ENCODE peak calls at places on chromosomes 4 and X, in four cellular contexts. R, D, Z and M are unnamed samples.

GRCh38 chr4:155759372-155760252 is 791 bp downstream of the GUCY1B1 start:
- DNase-seq in D (peak), R (no peak), Z (no peak), M (peak)

GRCh38 chrX:122421434-122422121 is 762.5 kb upstream of the GRIA3 start:
- DNase-seq in Z (no peak), R (no peak), D (peak), M (no peak)

GRCh38 chrX:10620121-10620699 is at the start of gene MID1:
- DNase-seq in Z (peak), R (peak), D (peak), M (peak)

GRCh38 chrX:150926791-150927190 is 28.3 kb upstream of the CD99L2 start:
- DNase-seq in D (no peak), Z (no peak), R (no peak), M (no peak)

GRCh38 chrX:20594985-20595384 is 328.3 kb upstream of the RPS6KA3 start:
- DNase-seq in D (peak), R (no peak), Z (no peak), M (no peak)

GRCh38 chr4:183011213-183011907 is 87.7 kb upstream of the WWC2 start:
- DNase-seq in Z (no peak), R (no peak), D (no peak), M (no peak)

GRCh38 chr4:112633477-112634235 is 3.1 kb downstream of the ZGRF1 start:
- DNase-seq in R (no peak), D (peak), Z (no peak), M (no peak)

GRCh38 chrX:107978707-107979307 is 3.4 kb downstream of the TEX13B start:
- DNase-seq in D (peak), R (no peak), Z (no peak), M (no peak)

GRCh38 chr4:114364857-114365256 is 233.8 kb upstream of the UGT8 start:
- DNase-seq in R (no peak), Z (no peak), D (no peak), M (no peak)

GRCh38 chr4:38189445-38189844 is 229.2 kb downstream of the PTTG2 start:
- DNase-seq in D (no peak), Z (no peak), R (no peak), M (no peak)

GRCh38 chrX:11309220-11309619 is 16.0 kb downstream of the AMELX start:
- DNase-seq in R (no peak), Z (no peak), D (peak), M (no peak)

GRCh38 chr4:67201334-67201733 is 344.0 kb downstream of the CENPC start:
- DNase-seq in R (no peak), Z (no peak), D (no peak), M (no peak)

GRCh38 chr4:110516106-110516922 is 40.4 kb downstream of the ENPEP start:
- DNase-seq in D (peak), R (peak), Z (peak), M (peak)

GRCh38 chrX:19721726-19722370 is 165.6 kb downstream of the SH3KBP1 start:
- DNase-seq in R (peak), D (no peak), Z (no peak), M (no peak)

GRCh38 chrX:25344191-25344936 is 328.6 kb upstream of the ARX start:
- DNase-seq in D (peak), Z (no peak), R (no peak), M (no peak)

GRCh38 chr4:1058997-1059665 is 47.7 kb downstream of the FGFRL1 start:
- DNase-seq in Z (no peak), R (no peak), D (no peak), M (peak)

GRCh38 chrX:43703211-43703791 is 47.2 kb downstream of the MAOA start:
- DNase-seq in D (no peak), R (no peak), Z (no peak), M (no peak)

GRCh38 chr4:10130190-10130888 is 13.7 kb upstream of the WDR1 start:
- DNase-seq in R (no peak), Z (no peak), D (no peak), M (no peak)

GRCh38 chr4:176939445-176939844 is 146.7 kb upstream of the VEGFC start:
- DNase-seq in R (no peak), Z (no peak), D (no peak), M (no peak)

GRCh38 chrX:24148118-24148517 is 1.4 kb upstream of the ZFX start:
- DNase-seq in Z (no peak), R (no peak), D (no peak), M (no peak)

GRCh38 chrX:71992711-71993110 is 82.1 kb downstream of the NHSL2 start:
- DNase-seq in R (no peak), D (no peak), Z (no peak), M (no peak)

DNA sequence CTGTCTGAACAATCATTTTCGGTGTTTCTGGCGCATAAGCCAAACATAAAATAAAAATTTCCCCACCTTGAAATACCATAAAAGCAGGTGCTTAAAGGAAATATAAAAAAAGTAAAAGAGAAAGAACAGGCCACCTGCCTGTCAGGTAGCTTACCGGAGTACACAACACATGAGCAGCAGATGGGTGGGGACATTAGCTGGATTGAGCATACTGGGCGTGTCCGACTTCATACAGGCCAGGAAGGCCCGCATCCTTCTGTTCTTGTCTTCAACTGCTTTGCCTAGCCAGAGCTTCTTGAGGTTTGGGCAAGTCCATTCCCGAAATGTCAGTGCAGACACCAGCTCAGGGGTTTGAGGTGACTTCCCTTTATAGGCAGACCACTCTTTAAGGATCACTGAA is 66.7 kb downstream of the FAM120C start:
- DNase-seq in D (no peak), Z (no peak), R (no peak), M (no peak)
- H3K27ac ChIP-seq in D (no peak), Z (no peak), R (no peak), M (no peak)

GRCh38 chrX:8033175-8033574 is 106.0 kb upstream of the PNPLA4 start:
- DNase-seq in D (no peak), R (no peak), Z (no peak), M (no peak)

GRCh38 chrX:8037593-8038348 is 110.6 kb upstream of the PNPLA4 start:
- DNase-seq in D (no peak), Z (no peak), R (no peak), M (no peak)

GRCh38 chrX:8042304-8042703 is 115.1 kb upstream of the PNPLA4 start:
- DNase-seq in R (no peak), D (peak), Z (no peak), M (no peak)

GRCh38 chrX:8034058-8034457 is 106.8 kb upstream of the PNPLA4 start:
- DNase-seq in R (no peak), D (peak), Z (no peak), M (no peak)

GRCh38 chrX:8036914-8037313 is 109.7 kb upstream of the PNPLA4 start:
- DNase-seq in R (no peak), Z (no peak), D (no peak), M (no peak)
- H3K27ac ChIP-seq in R (no peak), Z (no peak), D (no peak), M (no peak)

GRCh38 chr4:118683513-118683912 is 1.7 kb upstream of the METTL14 start:
- DNase-seq in R (no peak), D (no peak), Z (no peak), M (no peak)

GRCh38 chr4:118680808-118681207 is 4.4 kb upstream of the METTL14 start:
- DNase-seq in R (no peak), Z (no peak), D (no peak), M (no peak)

GRCh38 chr4:118682928-118683327 is 2.3 kb upstream of the METTL14 start:
- DNase-seq in Z (no peak), R (no peak), D (peak), M (no peak)

DNA sequence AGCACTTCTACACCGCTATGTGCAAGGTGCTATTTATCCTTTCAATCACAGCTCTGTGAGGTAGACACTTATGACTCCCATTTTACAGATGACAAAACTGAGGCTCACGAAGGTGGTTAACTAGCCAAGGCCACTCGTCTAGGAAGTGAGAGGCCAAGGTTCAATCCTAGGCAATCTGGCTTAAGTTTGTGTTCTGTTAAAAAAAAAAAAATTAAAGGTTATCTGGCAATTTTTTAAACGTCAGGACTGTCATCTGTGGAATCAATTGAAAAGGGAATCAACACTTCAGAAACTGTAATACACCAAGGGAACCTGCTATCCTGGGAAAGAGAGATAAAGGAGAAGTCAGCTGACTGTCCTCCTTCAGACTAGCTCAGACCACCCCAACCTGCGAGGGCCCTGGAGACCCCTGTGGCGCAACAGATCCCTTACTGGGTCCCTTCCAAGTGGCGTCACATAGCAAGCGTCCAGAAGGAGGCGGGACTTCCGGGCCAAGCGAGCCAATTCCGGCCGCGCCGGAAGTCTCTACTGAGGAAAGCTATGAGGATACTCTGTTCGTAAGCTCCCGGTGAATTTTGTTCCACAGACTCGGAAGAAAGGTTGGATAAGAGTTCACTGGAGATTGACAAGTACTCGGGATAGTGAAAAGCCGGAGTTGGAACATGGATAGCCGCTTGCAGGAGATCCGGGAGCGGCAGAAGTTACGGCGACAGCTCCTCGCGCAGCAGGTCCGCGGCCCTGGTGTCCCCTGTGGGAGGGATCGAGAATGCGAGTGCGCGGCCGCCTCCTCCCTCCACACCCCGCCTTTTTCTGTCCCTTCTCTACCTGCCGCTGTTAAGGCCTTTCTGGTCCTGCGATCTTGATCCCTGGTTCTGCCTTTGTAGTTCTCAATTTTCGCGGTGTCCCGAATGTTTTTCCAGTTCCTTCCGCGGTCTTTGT is at the start of gene METTL14:
- DNase-seq in R (peak), D (peak), Z (peak), M (peak)
- H3K27ac ChIP-seq in R (peak), D (peak), Z (peak), M (peak)

DNA sequence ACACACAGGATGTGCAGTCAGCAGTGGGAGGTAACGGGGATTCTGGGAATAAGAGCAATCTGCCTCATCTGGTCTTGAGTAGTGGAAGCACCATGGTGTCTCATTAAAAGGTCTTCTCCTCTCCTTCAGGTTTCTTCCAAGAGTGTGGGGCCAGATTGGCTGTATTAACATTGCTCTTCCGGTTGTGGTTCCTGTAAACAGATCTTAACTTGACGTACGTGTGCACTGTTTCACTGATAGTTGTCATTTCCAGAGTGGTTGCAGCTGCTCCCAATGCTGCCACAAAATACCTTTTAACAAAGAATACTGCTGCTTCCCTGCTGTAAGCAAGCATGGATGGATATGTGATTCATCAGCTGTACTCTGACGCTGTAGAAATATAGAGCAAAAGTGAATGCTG is 1443.4 kb upstream of the TENM3 start:
- DNase-seq in D (no peak), Z (no peak), R (no peak), M (no peak)
- H3K27ac ChIP-seq in D (no peak), Z (no peak), R (no peak), M (no peak)

GRCh38 chrX:32582729-32583128 is 628.6 kb downstream of the DMD start:
- DNase-seq in Z (no peak), R (no peak), D (no peak), M (no peak)
- H3K27ac ChIP-seq in Z (no peak), R (no peak), D (no peak), M (no peak)

DNA sequence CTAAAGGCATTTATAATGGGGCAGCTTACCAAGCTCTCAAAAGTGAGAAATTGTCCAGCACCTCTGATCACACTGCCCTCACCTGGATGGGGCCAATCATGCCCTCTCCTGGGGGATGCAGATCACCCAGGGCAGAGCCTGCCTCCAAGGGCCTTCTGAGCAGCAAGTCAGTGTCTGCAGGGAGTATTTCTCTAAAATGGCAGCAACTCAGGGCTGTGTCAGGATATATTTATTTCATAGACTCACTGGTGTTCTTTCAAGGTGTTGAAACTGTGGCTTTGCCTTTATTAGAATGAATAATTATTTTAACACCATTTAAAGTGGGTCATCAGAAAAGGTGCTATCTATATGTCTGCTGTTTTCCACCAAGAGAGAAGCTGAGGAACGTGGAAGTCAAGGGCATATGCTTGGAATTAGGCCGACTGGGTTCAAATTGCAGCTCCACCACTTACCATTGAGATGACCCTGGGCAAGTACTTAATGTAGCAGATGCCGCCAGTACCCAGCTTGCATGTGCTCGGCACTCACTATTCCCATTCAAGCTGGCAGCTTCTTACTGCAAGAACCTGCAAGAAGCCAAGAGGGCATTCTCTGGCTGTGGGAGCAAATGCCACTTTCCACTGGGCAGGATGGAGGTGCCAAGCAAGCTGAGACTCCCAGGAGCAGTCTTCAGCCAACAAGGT is 590.0 kb downstream of the BCOR start:
- DNase-seq in D (no peak), Z (no peak), R (no peak), M (no peak)
- H3K27ac ChIP-seq in D (no peak), Z (no peak), R (no peak), M (no peak)

GRCh38 chr4:139241784-139242151 is 38.3 kb downstream of the MGARP start:
- DNase-seq in R (no peak), D (no peak), Z (no peak), M (no peak)
- H3K27ac ChIP-seq in R (no peak), D (no peak), Z (no peak), M (no peak)